ENCODE peak calls at places on chromosomes 13 and 19, in nine cellular contexts. One of them, this sample, is unnamed.

GRCh38 chr13:95378603-95379002 is 77.4 kb upstream of the ABCC4 start:
- DNase-seq in GM06990: no peak
- DNase-seq in keratinocyte: no peak
- DNase-seq in AG10803: no peak
- DNase-seq in B cell: no peak
- DNase-seq in adrenal gland: no peak
- DNase-seq in foreskin fibroblast: no peak
- DNase-seq in tibial artery: no peak
- DNase-seq in AG04449: no peak
- DNase-seq in this sample: no peak

GRCh38 chr19:30671622-30672051 is 299.5 kb downstream of the ZNF536 start:
- DNase-seq in GM06990: no peak
- DNase-seq in keratinocyte: no peak
- DNase-seq in AG10803: peak
- DNase-seq in B cell: no peak
- DNase-seq in adrenal gland: peak
- DNase-seq in foreskin fibroblast: no peak
- DNase-seq in tibial artery: no peak
- DNase-seq in AG04449: no peak
- DNase-seq in this sample: no peak

GRCh38 chr19:51784922-51785690 is 9.9 kb upstream of the FPR3 start:
- DNase-seq in GM06990: peak
- DNase-seq in keratinocyte: peak
- DNase-seq in AG10803: peak
- DNase-seq in B cell: no peak
- DNase-seq in adrenal gland: peak
- DNase-seq in foreskin fibroblast: no peak
- DNase-seq in tibial artery: peak
- DNase-seq in AG04449: no peak
- DNase-seq in this sample: peak

GRCh38 chr13:103002279-103002678 is 63.9 kb downstream of the SLC10A2 start:
- DNase-seq in GM06990: no peak
- DNase-seq in keratinocyte: no peak
- DNase-seq in AG10803: no peak
- DNase-seq in B cell: no peak
- DNase-seq in adrenal gland: no peak
- DNase-seq in foreskin fibroblast: no peak
- DNase-seq in tibial artery: no peak
- DNase-seq in AG04449: no peak
- DNase-seq in this sample: no peak

GRCh38 chr13:75636339-75637095 is 387 bp downstream of the LMO7 start:
- DNase-seq in GM06990: peak
- DNase-seq in keratinocyte: no peak
- DNase-seq in AG10803: peak
- DNase-seq in B cell: peak
- DNase-seq in adrenal gland: peak
- DNase-seq in foreskin fibroblast: peak
- DNase-seq in tibial artery: no peak
- DNase-seq in AG04449: no peak
- DNase-seq in this sample: peak

GRCh38 chr13:33025220-33025744 is 9.1 kb downstream of the KL start:
- DNase-seq in GM06990: no peak
- DNase-seq in keratinocyte: no peak
- DNase-seq in AG10803: peak
- DNase-seq in B cell: no peak
- DNase-seq in adrenal gland: no peak
- DNase-seq in foreskin fibroblast: no peak
- DNase-seq in tibial artery: no peak
- DNase-seq in AG04449: no peak
- DNase-seq in this sample: no peak

GRCh38 chr19:50658438-50659317 is 9.4 kb downstream of the C19orf81 start:
- DNase-seq in GM06990: peak
- DNase-seq in keratinocyte: no peak
- DNase-seq in AG10803: peak
- DNase-seq in B cell: peak
- DNase-seq in adrenal gland: peak
- DNase-seq in foreskin fibroblast: peak
- DNase-seq in tibial artery: peak
- DNase-seq in AG04449: no peak
- DNase-seq in this sample: peak

GRCh38 chr19:14821958-14822357 is 13.0 kb downstream of the OR7A5 start:
- DNase-seq in GM06990: no peak
- DNase-seq in keratinocyte: no peak
- DNase-seq in AG10803: no peak
- DNase-seq in B cell: no peak
- DNase-seq in adrenal gland: no peak
- DNase-seq in foreskin fibroblast: no peak
- DNase-seq in tibial artery: no peak
- DNase-seq in AG04449: no peak
- DNase-seq in this sample: no peak

GRCh38 chr13:95660981-95661581 is 15.9 kb upstream of the DNAJC3 start:
- DNase-seq in GM06990: no peak
- DNase-seq in keratinocyte: no peak
- DNase-seq in AG10803: peak
- DNase-seq in B cell: peak
- DNase-seq in adrenal gland: no peak
- DNase-seq in foreskin fibroblast: peak
- DNase-seq in tibial artery: no peak
- DNase-seq in AG04449: no peak
- DNase-seq in this sample: peak

GRCh38 chr13:89066868-89067466 is 1395.8 kb downstream of the SLITRK5 start:
- DNase-seq in GM06990: no peak
- DNase-seq in keratinocyte: peak
- DNase-seq in AG10803: peak
- DNase-seq in B cell: peak
- DNase-seq in adrenal gland: peak
- DNase-seq in foreskin fibroblast: no peak
- DNase-seq in tibial artery: no peak
- DNase-seq in AG04449: no peak
- DNase-seq in this sample: peak

GRCh38 chr13:110123041-110123809 is 183.7 kb downstream of the COL4A1 start:
- DNase-seq in GM06990: no peak
- DNase-seq in keratinocyte: no peak
- DNase-seq in AG10803: no peak
- DNase-seq in B cell: no peak
- DNase-seq in adrenal gland: no peak
- DNase-seq in foreskin fibroblast: no peak
- DNase-seq in tibial artery: no peak
- DNase-seq in AG04449: no peak
- DNase-seq in this sample: no peak

GRCh38 chr13:61768175-61768574 is 352.5 kb upstream of the PCDH20 start:
- DNase-seq in GM06990: no peak
- DNase-seq in keratinocyte: no peak
- DNase-seq in AG10803: no peak
- DNase-seq in B cell: no peak
- DNase-seq in adrenal gland: no peak
- DNase-seq in foreskin fibroblast: no peak
- DNase-seq in tibial artery: no peak
- DNase-seq in AG04449: no peak
- DNase-seq in this sample: no peak

GRCh38 chr13:52845766-52846566 is 2.5 kb downstream of the PCDH8 start:
- DNase-seq in GM06990: peak
- DNase-seq in keratinocyte: no peak
- DNase-seq in AG10803: no peak
- DNase-seq in B cell: no peak
- DNase-seq in adrenal gland: peak
- DNase-seq in foreskin fibroblast: peak
- DNase-seq in tibial artery: no peak
- DNase-seq in AG04449: no peak
- DNase-seq in this sample: peak

GRCh38 chr13:51541037-51541436 is 43.2 kb upstream of the WDFY2 start:
- DNase-seq in GM06990: no peak
- DNase-seq in keratinocyte: no peak
- DNase-seq in AG10803: no peak
- DNase-seq in B cell: no peak
- DNase-seq in adrenal gland: no peak
- DNase-seq in foreskin fibroblast: no peak
- DNase-seq in tibial artery: no peak
- DNase-seq in AG04449: no peak
- DNase-seq in this sample: no peak

GRCh38 chr13:36858285-36858684 is 39.3 kb downstream of the RFXAP start:
- DNase-seq in GM06990: no peak
- DNase-seq in keratinocyte: no peak
- DNase-seq in AG10803: peak
- DNase-seq in B cell: peak
- DNase-seq in adrenal gland: no peak
- DNase-seq in foreskin fibroblast: peak
- DNase-seq in tibial artery: no peak
- DNase-seq in AG04449: no peak
- DNase-seq in this sample: no peak

GRCh38 chr13:28631792-28632191 is 27.1 kb upstream of the POMP start:
- DNase-seq in GM06990: no peak
- DNase-seq in keratinocyte: no peak
- DNase-seq in AG10803: peak
- DNase-seq in B cell: no peak
- DNase-seq in adrenal gland: no peak
- DNase-seq in foreskin fibroblast: no peak
- DNase-seq in tibial artery: no peak
- DNase-seq in AG04449: no peak
- DNase-seq in this sample: no peak

GRCh38 chr13:46893221-46893620 is 3.6 kb downstream of the HTR2A start:
- DNase-seq in GM06990: no peak
- DNase-seq in keratinocyte: no peak
- DNase-seq in AG10803: no peak
- DNase-seq in B cell: no peak
- DNase-seq in adrenal gland: no peak
- DNase-seq in foreskin fibroblast: no peak
- DNase-seq in tibial artery: no peak
- DNase-seq in AG04449: no peak
- DNase-seq in this sample: no peak

GRCh38 chr13:46926856-46927625 is 30.2 kb upstream of the HTR2A start:
- DNase-seq in GM06990: no peak
- DNase-seq in keratinocyte: no peak
- DNase-seq in AG10803: peak
- DNase-seq in B cell: no peak
- DNase-seq in adrenal gland: no peak
- DNase-seq in foreskin fibroblast: peak
- DNase-seq in tibial artery: no peak
- DNase-seq in AG04449: no peak
- DNase-seq in this sample: no peak

GRCh38 chr13:44648392-44649117 is 72.4 kb upstream of the TSC22D1 start:
- DNase-seq in GM06990: no peak
- DNase-seq in keratinocyte: no peak
- DNase-seq in AG10803: peak
- DNase-seq in B cell: peak
- DNase-seq in adrenal gland: no peak
- DNase-seq in foreskin fibroblast: peak
- DNase-seq in tibial artery: no peak
- DNase-seq in AG04449: no peak
- DNase-seq in this sample: peak

GRCh38 chr13:50198508-50198907 is 183.3 kb downstream of the KCNRG start:
- DNase-seq in GM06990: no peak
- DNase-seq in keratinocyte: no peak
- DNase-seq in AG10803: peak
- DNase-seq in B cell: no peak
- DNase-seq in adrenal gland: no peak
- DNase-seq in foreskin fibroblast: peak
- DNase-seq in tibial artery: no peak
- DNase-seq in AG04449: no peak
- DNase-seq in this sample: no peak

GRCh38 chr19:48578891-48579290 is 26.9 kb downstream of the SULT2B1 start:
- DNase-seq in GM06990: no peak
- DNase-seq in keratinocyte: no peak
- DNase-seq in AG10803: peak
- DNase-seq in B cell: no peak
- DNase-seq in adrenal gland: no peak
- DNase-seq in foreskin fibroblast: no peak
- DNase-seq in tibial artery: no peak
- DNase-seq in AG04449: no peak
- DNase-seq in this sample: no peak
- TF ChIP-seq CTCF in GM06990: no peak
- TF ChIP-seq CTCF in keratinocyte: no peak
- TF ChIP-seq CTCF in AG10803: no peak
- TF ChIP-seq CTCF in B cell: no peak
- TF ChIP-seq CTCF in adrenal gland: no peak
- TF ChIP-seq CTCF in foreskin fibroblast: no peak
- TF ChIP-seq CTCF in tibial artery: no peak
- TF ChIP-seq CTCF in AG04449: no peak
- TF ChIP-seq CTCF in this sample: no peak

DNA sequence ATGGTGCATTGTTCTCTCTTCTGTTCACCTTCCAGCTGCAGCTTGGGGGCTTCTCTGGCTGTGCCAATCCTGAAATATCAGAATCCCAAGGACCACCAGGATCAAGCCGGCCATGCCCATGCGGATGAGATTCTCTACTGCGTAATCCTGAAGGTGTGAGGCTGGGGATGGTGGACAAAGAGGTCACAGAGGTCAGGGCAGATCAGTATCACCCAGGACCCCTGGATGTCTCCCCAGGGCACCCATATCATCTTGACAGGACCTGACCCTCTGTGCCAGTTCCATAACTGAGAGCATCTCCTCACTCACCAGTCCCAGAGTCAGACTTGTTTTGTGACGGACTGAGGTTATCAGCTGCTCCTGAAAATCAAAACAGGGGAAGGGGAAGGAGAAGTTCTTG is 5.6 kb downstream of the LILRA5 start:
- DNase-seq in GM06990: no peak
- DNase-seq in keratinocyte: no peak
- DNase-seq in AG10803: no peak
- DNase-seq in B cell: no peak
- DNase-seq in adrenal gland: no peak
- DNase-seq in foreskin fibroblast: no peak
- DNase-seq in tibial artery: no peak
- DNase-seq in AG04449: no peak
- DNase-seq in this sample: no peak
- TF ChIP-seq CTCF in GM06990: no peak
- TF ChIP-seq CTCF in keratinocyte: no peak
- TF ChIP-seq CTCF in AG10803: no peak
- TF ChIP-seq CTCF in B cell: no peak
- TF ChIP-seq CTCF in adrenal gland: no peak
- TF ChIP-seq CTCF in foreskin fibroblast: no peak
- TF ChIP-seq CTCF in tibial artery: no peak
- TF ChIP-seq CTCF in AG04449: no peak
- TF ChIP-seq CTCF in this sample: no peak

GRCh38 chr19:27774337-27774736 is 1438.6 kb downstream of the UQCRFS1 start:
- DNase-seq in GM06990: no peak
- DNase-seq in keratinocyte: no peak
- DNase-seq in AG10803: no peak
- DNase-seq in B cell: peak
- DNase-seq in adrenal gland: no peak
- DNase-seq in foreskin fibroblast: no peak
- DNase-seq in tibial artery: no peak
- DNase-seq in AG04449: no peak
- DNase-seq in this sample: peak
- TF ChIP-seq CTCF in GM06990: peak
- TF ChIP-seq CTCF in keratinocyte: peak
- TF ChIP-seq CTCF in AG10803: peak
- TF ChIP-seq CTCF in B cell: no peak
- TF ChIP-seq CTCF in adrenal gland: no peak
- TF ChIP-seq CTCF in foreskin fibroblast: peak
- TF ChIP-seq CTCF in tibial artery: no peak
- TF ChIP-seq CTCF in AG04449: peak
- TF ChIP-seq CTCF in this sample: no peak

DNA sequence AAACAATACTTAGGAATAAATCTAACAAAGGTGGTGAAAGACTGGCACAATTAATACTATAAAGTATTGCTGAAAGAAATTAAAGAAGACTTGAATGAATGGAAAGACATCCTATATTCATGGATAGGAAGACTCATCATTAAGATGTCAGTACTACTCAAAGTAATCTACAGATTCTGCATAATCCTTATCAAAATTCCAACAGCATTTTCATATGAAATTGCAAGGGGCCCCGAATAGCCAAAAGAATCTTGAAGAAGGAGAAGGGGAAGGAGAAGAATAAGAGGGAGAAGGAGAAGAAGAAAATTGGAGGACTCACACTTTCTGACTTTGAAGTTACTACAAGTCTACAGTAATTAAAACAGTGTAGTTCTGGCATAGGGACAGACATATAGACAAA is 25.6 kb upstream of the LRP3 start:
- DNase-seq in GM06990: no peak
- DNase-seq in keratinocyte: no peak
- DNase-seq in AG10803: no peak
- DNase-seq in B cell: no peak
- DNase-seq in adrenal gland: no peak
- DNase-seq in foreskin fibroblast: no peak
- DNase-seq in tibial artery: no peak
- DNase-seq in AG04449: no peak
- DNase-seq in this sample: no peak
- TF ChIP-seq CTCF in GM06990: no peak
- TF ChIP-seq CTCF in keratinocyte: no peak
- TF ChIP-seq CTCF in AG10803: no peak
- TF ChIP-seq CTCF in B cell: no peak
- TF ChIP-seq CTCF in adrenal gland: no peak
- TF ChIP-seq CTCF in foreskin fibroblast: no peak
- TF ChIP-seq CTCF in tibial artery: no peak
- TF ChIP-seq CTCF in AG04449: no peak
- TF ChIP-seq CTCF in this sample: no peak